ENCODE peak calls at places on chromosomes 16 and 17, in ten cellular contexts. One of them, this sample, is unnamed.

GRCh38 chr17:340074-340473 is 12.5 kb downstream of the RPH3AL start:
- DNase-seq in iPS-NIHi11: no peak
- DNase-seq in GM23248: no peak
- DNase-seq in NCI-H748 treated with DMSO at 0.1 percent for 48 hours: no peak
- DNase-seq in NCI-H460: no peak
- DNase-seq in NCI-H1417: no peak
- DNase-seq in lower lobe of right lung: no peak
- DNase-seq in right cardiac atrium: peak; percentile 7
- DNase-seq in hypothalamus: no peak
- DNase-seq in stimulated activated naive B cell treated with anti-CD40 and anti-IgM and Interleukin-4, amounts not matched to agents 10 μg/mL and 1 μg/mL and 100 μg/mL, for 72 hours: no peak
- DNase-seq in this sample: no peak

GRCh38 chr17:40317345-40317873 is 8.4 kb downstream of the RARA start:
- DNase-seq in iPS-NIHi11: peak; percentile 61
- DNase-seq in GM23248: peak; percentile 87
- DNase-seq in NCI-H748 treated with DMSO at 0.1 percent for 48 hours: no peak
- DNase-seq in NCI-H460: peak; percentile 68
- DNase-seq in NCI-H1417: no peak
- DNase-seq in lower lobe of right lung: no peak
- DNase-seq in right cardiac atrium: peak; percentile 69
- DNase-seq in hypothalamus: no peak
- DNase-seq in stimulated activated naive B cell treated with anti-CD40 and anti-IgM and Interleukin-4, amounts not matched to agents 10 μg/mL and 1 μg/mL and 100 μg/mL, for 72 hours: no peak
- DNase-seq in this sample: peak; percentile 75

GRCh38 chr16:50861926-50862325 is 120.0 kb downstream of the CYLD start:
- DNase-seq in iPS-NIHi11: no peak
- DNase-seq in GM23248: peak; percentile 68
- DNase-seq in NCI-H748 treated with DMSO at 0.1 percent for 48 hours: no peak
- DNase-seq in NCI-H460: no peak
- DNase-seq in NCI-H1417: no peak
- DNase-seq in lower lobe of right lung: no peak
- DNase-seq in right cardiac atrium: no peak
- DNase-seq in hypothalamus: no peak
- DNase-seq in stimulated activated naive B cell treated with anti-CD40 and anti-IgM and Interleukin-4, amounts not matched to agents 10 μg/mL and 1 μg/mL and 100 μg/mL, for 72 hours: no peak
- DNase-seq in this sample: peak; percentile 79

GRCh38 chr17:4108397-4108796 is 34.4 kb downstream of the ZZEF1 start:
- DNase-seq in iPS-NIHi11: no peak
- DNase-seq in GM23248: no peak
- DNase-seq in NCI-H748 treated with DMSO at 0.1 percent for 48 hours: no peak
- DNase-seq in NCI-H460: no peak
- DNase-seq in NCI-H1417: no peak
- DNase-seq in lower lobe of right lung: no peak
- DNase-seq in right cardiac atrium: no peak
- DNase-seq in hypothalamus: no peak
- DNase-seq in stimulated activated naive B cell treated with anti-CD40 and anti-IgM and Interleukin-4, amounts not matched to agents 10 μg/mL and 1 μg/mL and 100 μg/mL, for 72 hours: no peak
- DNase-seq in this sample: no peak

GRCh38 chr17:55601874-55602364 is 90.7 kb upstream of the SMIM36 start:
- DNase-seq in iPS-NIHi11: peak; percentile 50
- DNase-seq in GM23248: peak; percentile 74
- DNase-seq in NCI-H748 treated with DMSO at 0.1 percent for 48 hours: no peak
- DNase-seq in NCI-H460: peak; percentile 42
- DNase-seq in NCI-H1417: no peak
- DNase-seq in lower lobe of right lung: no peak
- DNase-seq in right cardiac atrium: no peak
- DNase-seq in hypothalamus: no peak
- DNase-seq in stimulated activated naive B cell treated with anti-CD40 and anti-IgM and Interleukin-4, amounts not matched to agents 10 μg/mL and 1 μg/mL and 100 μg/mL, for 72 hours: peak; percentile 6
- DNase-seq in this sample: peak; percentile 64

GRCh38 chr17:73841431-73842060 is 197.3 kb upstream of the SDK2 start:
- DNase-seq in iPS-NIHi11: peak; percentile 62
- DNase-seq in GM23248: peak; percentile 32
- DNase-seq in NCI-H748 treated with DMSO at 0.1 percent for 48 hours: no peak
- DNase-seq in NCI-H460: no peak
- DNase-seq in NCI-H1417: peak; percentile 59
- DNase-seq in lower lobe of right lung: no peak
- DNase-seq in right cardiac atrium: no peak
- DNase-seq in hypothalamus: no peak
- DNase-seq in stimulated activated naive B cell treated with anti-CD40 and anti-IgM and Interleukin-4, amounts not matched to agents 10 μg/mL and 1 μg/mL and 100 μg/mL, for 72 hours: no peak
- DNase-seq in this sample: peak; percentile 10

GRCh38 chr16:28279006-28279405 is 13.3 kb upstream of the SBK1 start:
- DNase-seq in iPS-NIHi11: no peak
- DNase-seq in GM23248: no peak
- DNase-seq in NCI-H748 treated with DMSO at 0.1 percent for 48 hours: no peak
- DNase-seq in NCI-H460: no peak
- DNase-seq in NCI-H1417: no peak
- DNase-seq in lower lobe of right lung: no peak
- DNase-seq in right cardiac atrium: no peak
- DNase-seq in hypothalamus: no peak
- DNase-seq in stimulated activated naive B cell treated with anti-CD40 and anti-IgM and Interleukin-4, amounts not matched to agents 10 μg/mL and 1 μg/mL and 100 μg/mL, for 72 hours: no peak
- DNase-seq in this sample: no peak

GRCh38 chr17:79090503-79091372 is 16.1 kb downstream of the ENGASE start:
- DNase-seq in iPS-NIHi11: peak; percentile 76
- DNase-seq in GM23248: peak; percentile 44
- DNase-seq in NCI-H748 treated with DMSO at 0.1 percent for 48 hours: no peak
- DNase-seq in NCI-H460: no peak
- DNase-seq in NCI-H1417: no peak
- DNase-seq in lower lobe of right lung: no peak
- DNase-seq in right cardiac atrium: peak; percentile 65
- DNase-seq in hypothalamus: no peak
- DNase-seq in stimulated activated naive B cell treated with anti-CD40 and anti-IgM and Interleukin-4, amounts not matched to agents 10 μg/mL and 1 μg/mL and 100 μg/mL, for 72 hours: no peak
- DNase-seq in this sample: no peak

GRCh38 chr17:12545877-12546513 is 119.7 kb upstream of the MYOCD start:
- DNase-seq in iPS-NIHi11: peak; percentile 70
- DNase-seq in GM23248: peak; percentile 72
- DNase-seq in NCI-H748 treated with DMSO at 0.1 percent for 48 hours: peak; percentile 11
- DNase-seq in NCI-H460: peak; percentile 63
- DNase-seq in NCI-H1417: no peak
- DNase-seq in lower lobe of right lung: no peak
- DNase-seq in right cardiac atrium: no peak
- DNase-seq in hypothalamus: no peak
- DNase-seq in stimulated activated naive B cell treated with anti-CD40 and anti-IgM and Interleukin-4, amounts not matched to agents 10 μg/mL and 1 μg/mL and 100 μg/mL, for 72 hours: peak; percentile 9
- DNase-seq in this sample: peak; percentile 67

This sample was measured in astrocyte of the hippocampus.